ENCODE peak calls at places on chromosomes 12 and 14, in nine cellular contexts. S is GM12891, T is HCT116, V is esophagus muscularis mucosa, W is H1, B is sigmoid colon, A is stomach, L is prostate gland, M is breast epithelium. O is an unnamed sample.
A peak's percentile ranks its signal among the peaks of the same experiment; 100 is the strongest.

GRCh38 chr14:75884198-75884611 is 97.6 kb downstream of the TGFB3 start:
- DNase-seq in S (no peak), T (no peak), V (no peak), W (no peak), B (no peak), A (no peak), L (no peak), M (no peak), O (no peak)

GRCh38 chr14:104362761-104363605 is 216.6 kb upstream of the C14orf180 start:
- DNase-seq in S (no peak), T (no peak), V (no peak), W (no peak), B (peak; percentile 54), A (no peak), L (no peak), M (peak; percentile 14), O (no peak)

GRCh38 chr14:55846852-55847471 is 267.0 kb downstream of the KTN1 start:
- DNase-seq in S (no peak), T (no peak), V (no peak), W (no peak), B (peak; percentile 75), A (no peak), L (no peak), M (no peak), O (no peak)

GRCh38 chr12:102883204-102883799 is 33.7 kb downstream of the PAH start:
- DNase-seq in S (peak; percentile 44), T (peak; percentile 10), V (no peak), W (peak; percentile 82), B (no peak), A (peak; percentile 60), L (peak; percentile 14), M (peak; percentile 54), O (no peak)

GRCh38 chr12:64681200-64682052 is 71.1 kb downstream of the RASSF3 start:
- DNase-seq in S (no peak), T (no peak), V (no peak), W (no peak), B (no peak), A (no peak), L (no peak), M (no peak), O (no peak)

GRCh38 chr12:131438874-131439273 is 272.0 kb upstream of the SFSWAP start:
- DNase-seq in S (no peak), T (no peak), V (no peak), W (no peak), B (no peak), A (peak; percentile 17), L (no peak), M (no peak), O (peak; percentile 71)

GRCh38 chr14:38210587-38211257 is 3.0 kb downstream of the SSTR1 start:
- DNase-seq in S (no peak), T (no peak), V (no peak), W (no peak), B (no peak), A (peak; percentile 68), L (no peak), M (no peak), O (no peak)

GRCh38 chr14:73365727-73366126 is 92.6 kb downstream of the NUMB start:
- DNase-seq in S (no peak), T (no peak), V (no peak), W (no peak), B (no peak), A (no peak), L (no peak), M (no peak), O (no peak)

GRCh38 chr12:70121562-70121961 is 121.7 kb upstream of the CNOT2 start:
- DNase-seq in S (no peak), T (no peak), V (no peak), W (no peak), B (no peak), A (no peak), L (no peak), M (no peak), O (no peak)

GRCh38 chr12:25959069-25959961 is 833 bp downstream of the RASSF8 start:
- DNase-seq in S (peak; percentile 23), T (no peak), V (no peak), W (peak; percentile 63), B (peak; percentile 86), A (peak; percentile 27), L (peak; percentile 40), M (peak; percentile 56), O (peak; percentile 76)
- TF ChIP-seq POLR2A in S (no peak), T (no peak), V (peak; percentile 27), W (no peak), B (peak; percentile 53), A (no peak), L (no peak), M (no peak), O (no peak)

GRCh38 chr14:93089501-93090269 is 26.0 kb downstream of the ITPK1 start:
- DNase-seq in S (no peak), T (no peak), V (no peak), W (no peak), B (no peak), A (no peak), L (no peak), M (no peak), O (no peak)

GRCh38 chr14:93092606-93093556 is 22.8 kb downstream of the ITPK1 start:
- DNase-seq in S (no peak), T (no peak), V (no peak), W (no peak), B (no peak), A (no peak), L (no peak), M (no peak), O (no peak)

GRCh38 chr14:93094121-93094918 is 21.4 kb downstream of the ITPK1 start:
- DNase-seq in S (no peak), T (no peak), V (no peak), W (no peak), B (no peak), A (no peak), L (no peak), M (no peak), O (no peak)

GRCh38 chr14:93091666-93092065 is 24.1 kb downstream of the ITPK1 start:
- DNase-seq in S (no peak), T (no peak), V (no peak), W (no peak), B (no peak), A (no peak), L (no peak), M (no peak), O (no peak)

DNA sequence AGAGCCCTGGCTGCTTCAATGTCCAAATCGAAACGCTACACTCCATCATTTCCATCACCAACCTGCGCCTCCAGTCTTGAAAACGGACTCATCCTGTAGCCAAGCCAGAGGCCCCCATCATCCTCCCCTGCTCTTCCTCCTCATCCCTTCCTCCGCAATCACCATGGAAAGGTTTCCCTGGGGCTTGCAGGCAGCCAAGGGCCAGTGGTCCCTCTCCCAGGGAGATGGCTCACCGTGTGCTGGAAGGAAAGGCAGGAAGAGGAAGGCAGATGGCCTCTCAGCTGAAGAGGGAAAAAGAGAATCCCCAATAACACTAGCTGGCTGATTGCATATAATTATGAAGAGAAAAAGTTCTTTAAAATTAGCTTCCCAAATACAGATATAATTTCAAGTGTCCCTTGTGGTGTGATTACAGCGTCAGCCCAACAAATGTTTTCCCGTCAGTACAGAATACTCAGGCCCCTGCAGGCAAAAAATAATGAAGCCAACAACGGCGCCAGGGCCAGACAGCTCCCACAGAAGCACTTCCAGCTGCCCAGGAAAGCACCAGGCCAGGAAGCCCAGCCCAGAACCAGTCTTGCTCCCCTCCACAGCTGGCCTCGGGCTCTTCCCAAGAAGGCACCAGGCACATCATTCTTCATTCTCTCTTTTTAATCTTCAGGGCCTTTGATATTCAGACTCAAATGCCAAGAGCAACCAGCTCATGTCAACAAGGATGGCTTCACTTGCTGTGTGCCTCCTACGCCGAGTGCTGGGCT is 24.7 kb downstream of the ITPK1 start:
- DNase-seq in S (no peak), T (no peak), V (no peak), W (no peak), B (peak; percentile 79), A (no peak), L (peak; percentile 13), M (no peak), O (no peak)
- TF ChIP-seq POLR2AphosphoS5 in S (no peak), T (no peak), V (no peak), W (no peak), B (no peak), A (no peak), L (no peak), M (no peak), O (no peak)

GRCh38 chr14:33527023-33527634 is 423.7 kb downstream of the EGLN3 start:
- DNase-seq in S (no peak), T (no peak), V (no peak), W (no peak), B (no peak), A (no peak), L (no peak), M (no peak), O (no peak)

GRCh38 chr14:33532581-33532980 is 418.3 kb downstream of the EGLN3 start:
- DNase-seq in S (no peak), T (no peak), V (no peak), W (no peak), B (no peak), A (no peak), L (no peak), M (no peak), O (no peak)

GRCh38 chr14:33528655-33529054 is 422.2 kb downstream of the EGLN3 start:
- DNase-seq in S (no peak), T (no peak), V (no peak), W (no peak), B (no peak), A (no peak), L (no peak), M (no peak), O (no peak)

GRCh38 chr14:33530358-33530757 is 420.5 kb downstream of the EGLN3 start:
- DNase-seq in S (no peak), T (no peak), V (no peak), W (no peak), B (no peak), A (no peak), L (no peak), M (no peak), O (no peak)

DNA sequence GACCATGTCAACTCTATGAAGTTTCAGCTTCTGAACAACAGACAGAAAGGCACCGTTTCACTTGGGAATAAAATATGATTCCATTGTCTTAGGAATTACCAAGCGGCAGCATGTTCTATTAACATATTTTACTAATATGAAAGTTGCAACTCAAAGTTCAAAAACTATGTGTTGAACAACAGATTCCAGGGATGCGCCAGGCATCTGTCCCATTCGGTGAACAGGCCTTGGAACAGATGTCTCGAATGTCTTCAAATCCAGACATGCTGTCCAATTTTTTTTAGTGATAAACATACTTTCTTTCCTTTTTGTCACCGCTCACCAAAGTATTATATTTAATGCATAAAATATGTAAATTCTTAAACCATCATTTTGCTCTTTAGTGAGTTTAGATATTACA is 421.1 kb downstream of the EGLN3 start:
- DNase-seq in S (no peak), T (no peak), V (no peak), W (no peak), B (no peak), A (no peak), L (no peak), M (no peak), O (no peak)
- TF ChIP-seq POLR2A in S (no peak), T (no peak), V (no peak), W (no peak), B (no peak), A (no peak), L (no peak), M (no peak), O (no peak)

DNA sequence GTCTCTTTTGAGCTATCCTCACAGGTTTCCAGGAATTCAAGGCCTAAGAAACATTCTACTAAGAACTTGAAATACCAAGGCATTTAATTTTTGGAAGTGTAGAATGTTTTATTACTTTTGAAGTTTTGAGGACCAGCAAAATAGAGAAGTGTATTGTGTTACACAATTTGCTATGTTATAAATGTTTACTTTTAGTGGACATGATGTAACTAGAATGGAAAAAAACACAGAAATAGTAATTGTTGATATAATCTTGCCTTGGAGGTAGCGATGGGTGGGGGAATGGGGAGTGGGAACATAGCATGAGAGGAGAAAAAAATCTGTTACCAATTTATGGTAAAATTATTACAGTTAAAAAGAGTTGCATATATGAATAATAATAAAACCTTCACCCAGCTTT is 81.8 kb downstream of the CRADD start:
- DNase-seq in S (no peak), T (no peak), V (no peak), W (no peak), B (no peak), A (no peak), L (no peak), M (no peak), O (no peak)
- TF ChIP-seq POLR2AphosphoS5 in S (no peak), T (no peak), V (no peak), W (no peak), B (no peak), A (no peak), L (peak; percentile 54), M (no peak), O (no peak)

O was measured in spleen.